ENCODE peak calls at places on chromosome 5, in ten cellular contexts. One of them, this sample, is unnamed.

GRCh38 chr5:152701305-152701704 is 296.2 kb upstream of the NMUR2 start:
- DNase-seq in osteocyte: no peak
- DNase-seq in AG08395: no peak
- DNase-seq in RWPE1: no peak
- DNase-seq in AG08396: no peak
- DNase-seq in fibroblast of lung: no peak
- DNase-seq in foreskin fibroblast: no peak
- DNase-seq in pancreas: no peak
- DNase-seq in fibroblast of pulmonary artery: no peak
- DNase-seq in tibial nerve: no peak
- DNase-seq in this sample: no peak

GRCh38 chr5:98794414-98795080 is 21.1 kb downstream of the RGMB start:
- DNase-seq in pancreas: no peak
- DNase-seq in fibroblast of lung: no peak
- DNase-seq in fibroblast of pulmonary artery: no peak
- DNase-seq in tibial nerve: no peak
- DNase-seq in foreskin fibroblast: peak; percentile 37
- DNase-seq in AG08395: no peak
- DNase-seq in RWPE1: no peak
- DNase-seq in osteocyte: no peak
- DNase-seq in AG08396: no peak
- DNase-seq in this sample: no peak

GRCh38 chr5:104942735-104943134 is 1380.1 kb upstream of the NUDT12 start:
- DNase-seq in foreskin fibroblast: no peak
- DNase-seq in AG08396: no peak
- DNase-seq in pancreas: no peak
- DNase-seq in tibial nerve: no peak
- DNase-seq in fibroblast of pulmonary artery: no peak
- DNase-seq in AG08395: no peak
- DNase-seq in RWPE1: no peak
- DNase-seq in osteocyte: no peak
- DNase-seq in fibroblast of lung: peak; percentile 4
- DNase-seq in this sample: no peak

GRCh38 chr5:73743161-73743560 is 117.2 kb downstream of the ARHGEF28 start:
- DNase-seq in pancreas: no peak
- DNase-seq in foreskin fibroblast: no peak
- DNase-seq in AG08396: no peak
- DNase-seq in tibial nerve: no peak
- DNase-seq in AG08395: no peak
- DNase-seq in fibroblast of lung: no peak
- DNase-seq in RWPE1: no peak
- DNase-seq in osteocyte: no peak
- DNase-seq in fibroblast of pulmonary artery: no peak
- DNase-seq in this sample: no peak

GRCh38 chr5:7395432-7396168 is at the start of gene ADCY2:
- DNase-seq in foreskin fibroblast: no peak
- DNase-seq in AG08395: no peak
- DNase-seq in osteocyte: no peak
- DNase-seq in tibial nerve: no peak
- DNase-seq in fibroblast of lung: no peak
- DNase-seq in pancreas: peak; percentile 79
- DNase-seq in fibroblast of pulmonary artery: no peak
- DNase-seq in AG08396: peak; percentile 12
- DNase-seq in RWPE1: no peak
- DNase-seq in this sample: no peak

GRCh38 chr5:82465235-82465634 is 187.1 kb upstream of the RPS23 start:
- DNase-seq in AG08396: no peak
- DNase-seq in osteocyte: no peak
- DNase-seq in fibroblast of lung: peak; percentile 65
- DNase-seq in pancreas: no peak
- DNase-seq in AG08395: no peak
- DNase-seq in RWPE1: no peak
- DNase-seq in tibial nerve: no peak
- DNase-seq in foreskin fibroblast: no peak
- DNase-seq in fibroblast of pulmonary artery: peak; percentile 9
- DNase-seq in this sample: no peak

GRCh38 chr5:180806351-180807011 is 3.9 kb upstream of the MGAT1 start:
- DNase-seq in AG08396: no peak
- DNase-seq in tibial nerve: no peak
- DNase-seq in fibroblast of pulmonary artery: no peak
- DNase-seq in foreskin fibroblast: peak; percentile 58
- DNase-seq in osteocyte: no peak
- DNase-seq in fibroblast of lung: no peak
- DNase-seq in RWPE1: no peak
- DNase-seq in pancreas: no peak
- DNase-seq in AG08395: no peak
- DNase-seq in this sample: peak; percentile 20

GRCh38 chr5:37494756-37495155 is 115.6 kb downstream of the WDR70 start:
- DNase-seq in AG08395: no peak
- DNase-seq in fibroblast of lung: peak; percentile 6
- DNase-seq in AG08396: no peak
- DNase-seq in tibial nerve: no peak
- DNase-seq in osteocyte: no peak
- DNase-seq in pancreas: no peak
- DNase-seq in RWPE1: peak; percentile 35
- DNase-seq in fibroblast of pulmonary artery: no peak
- DNase-seq in foreskin fibroblast: peak; percentile 61
- DNase-seq in this sample: no peak

GRCh38 chr5:131947445-131947844 is 2.0 kb upstream of the MEIKIN start:
- DNase-seq in tibial nerve: no peak
- DNase-seq in AG08396: no peak
- DNase-seq in foreskin fibroblast: no peak
- DNase-seq in fibroblast of lung: no peak
- DNase-seq in AG08395: no peak
- DNase-seq in RWPE1: peak; percentile 9
- DNase-seq in osteocyte: no peak
- DNase-seq in fibroblast of pulmonary artery: no peak
- DNase-seq in pancreas: no peak
- DNase-seq in this sample: no peak

GRCh38 chr5:18778226-18778625 is 1144.0 kb downstream of the TAF11L14 start:
- DNase-seq in osteocyte: no peak
- DNase-seq in tibial nerve: no peak
- DNase-seq in RWPE1: no peak
- DNase-seq in pancreas: no peak
- DNase-seq in foreskin fibroblast: no peak
- DNase-seq in fibroblast of lung: no peak
- DNase-seq in fibroblast of pulmonary artery: no peak
- DNase-seq in AG08396: no peak
- DNase-seq in AG08395: no peak
- DNase-seq in this sample: no peak

GRCh38 chr5:96218653-96219052 is 214.4 kb downstream of the PCSK1 start:
- DNase-seq in fibroblast of pulmonary artery: no peak
- DNase-seq in tibial nerve: no peak
- DNase-seq in AG08396: no peak
- DNase-seq in osteocyte: no peak
- DNase-seq in RWPE1: no peak
- DNase-seq in AG08395: no peak
- DNase-seq in foreskin fibroblast: no peak
- DNase-seq in pancreas: no peak
- DNase-seq in fibroblast of lung: no peak
- DNase-seq in this sample: no peak

GRCh38 chr5:88553926-88554325 is 285.3 kb upstream of the TMEM161B start:
- DNase-seq in AG08396: no peak
- DNase-seq in fibroblast of pulmonary artery: no peak
- DNase-seq in pancreas: no peak
- DNase-seq in foreskin fibroblast: no peak
- DNase-seq in osteocyte: no peak
- DNase-seq in fibroblast of lung: no peak
- DNase-seq in AG08395: no peak
- DNase-seq in RWPE1: no peak
- DNase-seq in tibial nerve: no peak
- DNase-seq in this sample: no peak

GRCh38 chr5:31774779-31775178 is 135.8 kb downstream of the PDZD2 start:
- DNase-seq in foreskin fibroblast: no peak
- DNase-seq in fibroblast of lung: no peak
- DNase-seq in RWPE1: no peak
- DNase-seq in osteocyte: no peak
- DNase-seq in AG08396: no peak
- DNase-seq in pancreas: no peak
- DNase-seq in fibroblast of pulmonary artery: peak; percentile 25
- DNase-seq in AG08395: no peak
- DNase-seq in tibial nerve: no peak
- DNase-seq in this sample: no peak

GRCh38 chr5:91486638-91487037 is 103.5 kb upstream of the ARRDC3 start:
- DNase-seq in osteocyte: no peak
- DNase-seq in tibial nerve: no peak
- DNase-seq in foreskin fibroblast: peak; percentile 75
- DNase-seq in RWPE1: peak; percentile 46
- DNase-seq in AG08395: no peak
- DNase-seq in fibroblast of lung: peak; percentile 25
- DNase-seq in AG08396: no peak
- DNase-seq in pancreas: no peak
- DNase-seq in fibroblast of pulmonary artery: peak; percentile 19
- DNase-seq in this sample: no peak

GRCh38 chr5:169197343-169197742 is 103.6 kb downstream of the SLIT3 start:
- DNase-seq in pancreas: no peak
- DNase-seq in foreskin fibroblast: peak; percentile 57
- DNase-seq in fibroblast of pulmonary artery: no peak
- DNase-seq in AG08395: no peak
- DNase-seq in AG08396: no peak
- DNase-seq in fibroblast of lung: no peak
- DNase-seq in osteocyte: no peak
- DNase-seq in RWPE1: peak; percentile 63
- DNase-seq in tibial nerve: no peak
- DNase-seq in this sample: no peak

GRCh38 chr5:116300016-116300601 is 215.3 kb downstream of the COMMD10 start:
- DNase-seq in pancreas: no peak
- DNase-seq in AG08395: no peak
- DNase-seq in RWPE1: no peak
- DNase-seq in fibroblast of lung: no peak
- DNase-seq in osteocyte: no peak
- DNase-seq in fibroblast of pulmonary artery: peak; percentile 26
- DNase-seq in AG08396: no peak
- DNase-seq in tibial nerve: no peak
- DNase-seq in foreskin fibroblast: no peak
- DNase-seq in this sample: no peak

GRCh38 chr5:124906339-124907097 is 160.1 kb upstream of the ZNF608 start:
- DNase-seq in foreskin fibroblast: peak; percentile 92
- DNase-seq in AG08396: peak; percentile 58
- DNase-seq in pancreas: no peak
- DNase-seq in fibroblast of pulmonary artery: peak; percentile 91
- DNase-seq in tibial nerve: peak; percentile 37
- DNase-seq in AG08395: peak; percentile 64
- DNase-seq in osteocyte: no peak
- DNase-seq in fibroblast of lung: peak; percentile 78
- DNase-seq in RWPE1: peak; percentile 18
- DNase-seq in this sample: no peak

GRCh38 chr5:137629646-137630045 is 106.2 kb downstream of the KLHL3 start:
- DNase-seq in foreskin fibroblast: peak; percentile 70
- DNase-seq in fibroblast of pulmonary artery: peak; percentile 80
- DNase-seq in AG08396: peak; percentile 75
- DNase-seq in pancreas: no peak
- DNase-seq in fibroblast of lung: peak; percentile 46
- DNase-seq in AG08395: peak; percentile 81
- DNase-seq in RWPE1: peak; percentile 83
- DNase-seq in osteocyte: no peak
- DNase-seq in tibial nerve: no peak
- DNase-seq in this sample: no peak

GRCh38 chr5:80318212-80318611 is 1.6 kb upstream of the SPZ1 start:
- DNase-seq in AG08396: peak; percentile 25
- DNase-seq in osteocyte: no peak
- DNase-seq in RWPE1: no peak
- DNase-seq in tibial nerve: no peak
- DNase-seq in AG08395: peak; percentile 58
- DNase-seq in fibroblast of pulmonary artery: peak; percentile 3
- DNase-seq in foreskin fibroblast: peak; percentile 56
- DNase-seq in fibroblast of lung: peak; percentile 29
- DNase-seq in pancreas: no peak
- DNase-seq in this sample: no peak

GRCh38 chr5:159539678-159540077 is 209.4 kb upstream of the IL12B start:
- DNase-seq in RWPE1: no peak
- DNase-seq in pancreas: no peak
- DNase-seq in fibroblast of pulmonary artery: no peak
- DNase-seq in AG08396: no peak
- DNase-seq in tibial nerve: no peak
- DNase-seq in osteocyte: no peak
- DNase-seq in foreskin fibroblast: no peak
- DNase-seq in fibroblast of lung: no peak
- DNase-seq in AG08395: no peak
- DNase-seq in this sample: no peak

GRCh38 chr5:528625-529511 is 4.6 kb upstream of the SLC9A3 start:
- DNase-seq in RWPE1: no peak
- DNase-seq in AG08395: no peak
- DNase-seq in tibial nerve: no peak
- DNase-seq in osteocyte: no peak
- DNase-seq in fibroblast of lung: no peak
- DNase-seq in foreskin fibroblast: no peak
- DNase-seq in AG08396: no peak
- DNase-seq in fibroblast of pulmonary artery: no peak
- DNase-seq in pancreas: peak; percentile 39
- DNase-seq in this sample: no peak

GRCh38 chr5:54703568-54704255 is 186.2 kb downstream of the SNX18 start:
- DNase-seq in AG08396: no peak
- DNase-seq in osteocyte: no peak
- DNase-seq in pancreas: no peak
- DNase-seq in RWPE1: no peak
- DNase-seq in AG08395: no peak
- DNase-seq in fibroblast of lung: peak; percentile 24
- DNase-seq in foreskin fibroblast: no peak
- DNase-seq in tibial nerve: no peak
- DNase-seq in fibroblast of pulmonary artery: no peak
- DNase-seq in this sample: no peak

GRCh38 chr5:114319236-114319635 is 42.6 kb upstream of the KCNN2 start:
- DNase-seq in pancreas: no peak
- DNase-seq in AG08396: no peak
- DNase-seq in tibial nerve: no peak
- DNase-seq in fibroblast of lung: no peak
- DNase-seq in osteocyte: no peak
- DNase-seq in foreskin fibroblast: no peak
- DNase-seq in AG08395: no peak
- DNase-seq in RWPE1: no peak
- DNase-seq in fibroblast of pulmonary artery: no peak
- DNase-seq in this sample: no peak

GRCh38 chr5:151812757-151813309 is 41.1 kb downstream of the G3BP1 start:
- DNase-seq in fibroblast of lung: peak; percentile 65
- DNase-seq in tibial nerve: no peak
- DNase-seq in RWPE1: no peak
- DNase-seq in pancreas: no peak
- DNase-seq in foreskin fibroblast: peak; percentile 48
- DNase-seq in AG08396: no peak
- DNase-seq in AG08395: peak; percentile 9
- DNase-seq in osteocyte: no peak
- DNase-seq in fibroblast of pulmonary artery: peak; percentile 37
- DNase-seq in this sample: no peak

GRCh38 chr5:59473611-59474010 is 419.9 kb downstream of the PDE4D start:
- DNase-seq in AG08395: no peak
- DNase-seq in RWPE1: no peak
- DNase-seq in fibroblast of lung: peak; percentile 23
- DNase-seq in pancreas: no peak
- DNase-seq in osteocyte: no peak
- DNase-seq in tibial nerve: no peak
- DNase-seq in foreskin fibroblast: peak; percentile 75
- DNase-seq in AG08396: no peak
- DNase-seq in fibroblast of pulmonary artery: no peak
- DNase-seq in this sample: no peak

GRCh38 chr5:74406844-74407243 is 233.7 kb downstream of the ENC1 start:
- DNase-seq in RWPE1: no peak
- DNase-seq in tibial nerve: no peak
- DNase-seq in fibroblast of lung: no peak
- DNase-seq in fibroblast of pulmonary artery: no peak
- DNase-seq in pancreas: no peak
- DNase-seq in AG08395: no peak
- DNase-seq in osteocyte: no peak
- DNase-seq in foreskin fibroblast: no peak
- DNase-seq in AG08396: no peak
- DNase-seq in this sample: no peak

GRCh38 chr5:78615697-78616096 is 32.9 kb downstream of the LHFPL2 start:
- DNase-seq in osteocyte: no peak
- DNase-seq in foreskin fibroblast: no peak
- DNase-seq in fibroblast of lung: peak; percentile 73
- DNase-seq in tibial nerve: no peak
- DNase-seq in RWPE1: peak; percentile 87
- DNase-seq in AG08396: no peak
- DNase-seq in pancreas: no peak
- DNase-seq in AG08395: no peak
- DNase-seq in fibroblast of pulmonary artery: no peak
- DNase-seq in this sample: no peak

GRCh38 chr5:116897291-116897690 is 322.7 kb upstream of the SEMA6A start:
- DNase-seq in AG08395: no peak
- DNase-seq in fibroblast of lung: no peak
- DNase-seq in RWPE1: no peak
- DNase-seq in pancreas: no peak
- DNase-seq in osteocyte: no peak
- DNase-seq in tibial nerve: no peak
- DNase-seq in fibroblast of pulmonary artery: no peak
- DNase-seq in foreskin fibroblast: no peak
- DNase-seq in AG08396: no peak
- DNase-seq in this sample: no peak